ENCODE peak calls at places on chromosomes 11 and 22, in five cellular contexts. One of them, this sample, is unnamed.

GRCh38 chr22:26364066-26365015 is 64.7 kb upstream of the ASPHD2 start:
- DNase-seq in H9: peak; percentile 91
- DNase-seq in cardiac fibroblast: peak; percentile 88
- DNase-seq in mesendoderm: peak; percentile 96
- DNase-seq in activated T-cell treated with anti-CD3 and anti-CD28 coated beads for 48 hours: peak; percentile 20
- DNase-seq in this sample: peak; percentile 96

GRCh38 chr22:50656122-50657070 is 16.2 kb upstream of the SHANK3 start:
- DNase-seq in cardiac fibroblast: peak; percentile 62
- DNase-seq in mesendoderm: peak; percentile 51
- DNase-seq in activated T-cell treated with anti-CD3 and anti-CD28 coated beads for 48 hours: no peak
- DNase-seq in H9: no peak
- DNase-seq in this sample: no peak

GRCh38 chr22:23888615-23889401 is 5.4 kb upstream of the MIF start:
- DNase-seq in cardiac fibroblast: peak; percentile 60
- DNase-seq in mesendoderm: peak; percentile 50
- DNase-seq in H9: no peak
- DNase-seq in activated T-cell treated with anti-CD3 and anti-CD28 coated beads for 48 hours: no peak
- DNase-seq in this sample: peak; percentile 54

GRCh38 chr11:112467721-112468120 is 207.1 kb upstream of the PLET1 start:
- DNase-seq in cardiac fibroblast: no peak
- DNase-seq in activated T-cell treated with anti-CD3 and anti-CD28 coated beads for 48 hours: no peak
- DNase-seq in H9: no peak
- DNase-seq in mesendoderm: no peak
- DNase-seq in this sample: no peak

GRCh38 chr11:8283510-8284272 is 20.0 kb upstream of the LMO1 start:
- DNase-seq in activated T-cell treated with anti-CD3 and anti-CD28 coated beads for 48 hours: no peak
- DNase-seq in mesendoderm: peak; percentile 63
- DNase-seq in H9: peak; percentile 64
- DNase-seq in cardiac fibroblast: no peak
- DNase-seq in this sample: peak; percentile 69

GRCh38 chr11:102237096-102237735 is 80.1 kb upstream of the BIRC3 start:
- DNase-seq in H9: no peak
- DNase-seq in cardiac fibroblast: peak; percentile 43
- DNase-seq in activated T-cell treated with anti-CD3 and anti-CD28 coated beads for 48 hours: no peak
- DNase-seq in mesendoderm: peak; percentile 45
- DNase-seq in this sample: peak; percentile 30

GRCh38 chr11:27619936-27620335 is 80.3 kb downstream of the BDNF start:
- DNase-seq in H9: no peak
- DNase-seq in cardiac fibroblast: no peak
- DNase-seq in mesendoderm: no peak
- DNase-seq in activated T-cell treated with anti-CD3 and anti-CD28 coated beads for 48 hours: no peak
- DNase-seq in this sample: no peak

GRCh38 chr11:71311928-71312510 is 59.6 kb upstream of the SHANK2 start:
- DNase-seq in mesendoderm: no peak
- DNase-seq in H9: peak; percentile 9
- DNase-seq in cardiac fibroblast: no peak
- DNase-seq in activated T-cell treated with anti-CD3 and anti-CD28 coated beads for 48 hours: no peak
- DNase-seq in this sample: no peak

GRCh38 chr22:29030618-29031235 is 30.9 kb downstream of the C22orf31 start:
- DNase-seq in cardiac fibroblast: peak; percentile 79
- DNase-seq in mesendoderm: peak; percentile 95
- DNase-seq in H9: peak; percentile 85
- DNase-seq in activated T-cell treated with anti-CD3 and anti-CD28 coated beads for 48 hours: no peak
- DNase-seq in this sample: peak; percentile 86

GRCh38 chr11:45538939-45539338 is 126.5 kb downstream of the CHST1 start:
- DNase-seq in activated T-cell treated with anti-CD3 and anti-CD28 coated beads for 48 hours: no peak
- DNase-seq in cardiac fibroblast: no peak
- DNase-seq in H9: no peak
- DNase-seq in mesendoderm: no peak
- DNase-seq in this sample: no peak

GRCh38 chr11:1826552-1827094 is 8.2 kb upstream of the SYT8 start:
- DNase-seq in H9: peak; percentile 58
- DNase-seq in activated T-cell treated with anti-CD3 and anti-CD28 coated beads for 48 hours: no peak
- DNase-seq in cardiac fibroblast: peak; percentile 81
- DNase-seq in mesendoderm: peak; percentile 35
- DNase-seq in this sample: peak; percentile 63

GRCh38 chr11:57566564-57567209 is 785 bp downstream of the UBE2L6 start:
- DNase-seq in activated T-cell treated with anti-CD3 and anti-CD28 coated beads for 48 hours: no peak
- DNase-seq in mesendoderm: no peak
- DNase-seq in cardiac fibroblast: peak; percentile 4
- DNase-seq in H9: no peak
- DNase-seq in this sample: no peak

GRCh38 chr11:31246451-31247165 is 122.9 kb downstream of the DCDC1 start:
- DNase-seq in cardiac fibroblast: no peak
- DNase-seq in mesendoderm: no peak
- DNase-seq in activated T-cell treated with anti-CD3 and anti-CD28 coated beads for 48 hours: no peak
- DNase-seq in H9: no peak
- DNase-seq in this sample: no peak

GRCh38 chr11:61949169-61950034 is 749 bp upstream of the BEST1 start:
- DNase-seq in H9: peak; percentile 81
- DNase-seq in activated T-cell treated with anti-CD3 and anti-CD28 coated beads for 48 hours: no peak
- DNase-seq in cardiac fibroblast: peak; percentile 96
- DNase-seq in mesendoderm: peak; percentile 98
- DNase-seq in this sample: peak; percentile 88

GRCh38 chr22:45302047-45302446 is 7.7 kb upstream of the FAM118A start:
- DNase-seq in mesendoderm: no peak
- DNase-seq in cardiac fibroblast: peak; percentile 75
- DNase-seq in H9: no peak
- DNase-seq in activated T-cell treated with anti-CD3 and anti-CD28 coated beads for 48 hours: no peak
- DNase-seq in this sample: no peak

GRCh38 chr22:49853981-49854791 is 542 bp downstream of the ZBED4 start:
- DNase-seq in mesendoderm: peak; percentile 52
- DNase-seq in activated T-cell treated with anti-CD3 and anti-CD28 coated beads for 48 hours: no peak
- DNase-seq in H9: peak; percentile 38
- DNase-seq in cardiac fibroblast: peak; percentile 36
- DNase-seq in this sample: peak; percentile 57

GRCh38 chr11:74636633-74637184 is 44.3 kb downstream of the POLD3 start:
- DNase-seq in H9: no peak
- DNase-seq in activated T-cell treated with anti-CD3 and anti-CD28 coated beads for 48 hours: no peak
- DNase-seq in cardiac fibroblast: peak; percentile 92
- DNase-seq in mesendoderm: no peak
- DNase-seq in this sample: no peak

GRCh38 chr11:120832609-120833221 is 191.2 kb upstream of the TBCEL start:
- DNase-seq in activated T-cell treated with anti-CD3 and anti-CD28 coated beads for 48 hours: no peak
- DNase-seq in H9: no peak
- DNase-seq in mesendoderm: no peak
- DNase-seq in cardiac fibroblast: no peak
- DNase-seq in this sample: peak; percentile 36

GRCh38 chr22:36160499-36160942 is at the start of gene APOL3:
- DNase-seq in mesendoderm: no peak
- DNase-seq in activated T-cell treated with anti-CD3 and anti-CD28 coated beads for 48 hours: no peak
- DNase-seq in H9: no peak
- DNase-seq in cardiac fibroblast: peak; percentile 70
- DNase-seq in this sample: no peak

GRCh38 chr11:68583047-68583446 is 101.3 kb upstream of the GAL start:
- DNase-seq in cardiac fibroblast: peak; percentile 82
- DNase-seq in activated T-cell treated with anti-CD3 and anti-CD28 coated beads for 48 hours: no peak
- DNase-seq in H9: no peak
- DNase-seq in mesendoderm: peak; percentile 11
- DNase-seq in this sample: no peak